ENCODE peak calls at places on chromosomes 13 and 19, in four cellular contexts. S is breast epithelium, N is neural progenitor cell, C is upper lobe of left lung. J is an unnamed sample.

GRCh38 chr13:99151516-99151915 is 49.1 kb upstream of the UBAC2 start:
- DNase-seq in N (no peak), C (no peak), S (no peak), J (no peak)

GRCh38 chr13:85197431-85197830 is 601.8 kb downstream of the SLITRK6 start:
- DNase-seq in C (no peak), S (no peak), N (no peak), J (no peak)

GRCh38 chr19:6023936-6024335 is 46.0 kb upstream of the RANBP3 start:
- DNase-seq in N (no peak), C (no peak), S (no peak), J (no peak)

GRCh38 chr19:13729859-13730258 is 34.5 kb upstream of the MRI1 start:
- DNase-seq in C (no peak), N (no peak), S (no peak), J (no peak)

GRCh38 chr13:26923824-26924605 is 163.4 kb upstream of the GPR12 start:
- DNase-seq in N (no peak), S (no peak), C (no peak), J (no peak)

GRCh38 chr13:28047784-28048388 is 52.5 kb downstream of the FLT3 start:
- DNase-seq in C (no peak), S (no peak), N (no peak), J (no peak)

GRCh38 chr13:90105276-90105675 is 1242.2 kb upstream of the MIR17HG start:
- DNase-seq in N (no peak), C (no peak), S (no peak), J (no peak)

GRCh38 chr19:325937-326565 is 18.5 kb downstream of the MIER2 start:
- DNase-seq in N (no peak), S (no peak), C (peak; percentile 61), J (no peak)

GRCh38 chr13:95660981-95661581 is 15.9 kb upstream of the DNAJC3 start:
- DNase-seq in S (no peak), C (no peak), N (peak; percentile 56), J (no peak)

GRCh38 chr19:58387338-58388174 is 487 bp downstream of the RPS5 start:
- DNase-seq in S (no peak), N (no peak), C (no peak), J (no peak)

GRCh38 chr13:51453308-51453958 is 597 bp upstream of the INTS6 start:
- DNase-seq in C (peak; percentile 96), S (peak; percentile 64), N (peak; percentile 87), J (peak; percentile 89)

GRCh38 chr13:113561417-113562084 is 23.0 kb upstream of the TFDP1 start:
- DNase-seq in C (no peak), N (no peak), S (peak; percentile 34), J (peak; percentile 55)

GRCh38 chr19:20444202-20444885 is 121.2 kb downstream of the ZNF737 start:
- DNase-seq in S (no peak), N (no peak), C (no peak), J (no peak)

GRCh38 chr19:32886241-32886640 is 16.7 kb upstream of the SLC7A9 start:
- DNase-seq in C (no peak), N (no peak), S (no peak), J (no peak)

GRCh38 chr19:33304760-33305647 is 2.7 kb upstream of the CEBPA start:
- DNase-seq in S (peak; percentile 34), N (no peak), C (no peak), J (no peak)

GRCh38 chr13:73816702-73817101 is 317.5 kb downstream of the KLF12 start:
- DNase-seq in N (no peak), S (no peak), C (no peak), J (no peak)

GRCh38 chr13:48125794-48126228 is 30.9 kb upstream of the MED4 start:
- DNase-seq in N (no peak), C (no peak), S (no peak), J (no peak)

GRCh38 chr13:73223372-73223781 is 164.6 kb downstream of the KLF5 start:
- DNase-seq in C (no peak), N (no peak), S (no peak), J (no peak)

GRCh38 chr19:3607398-3608078 is 863 bp upstream of the TBXA2R start:
- DNase-seq in C (no peak), N (peak; percentile 66), S (no peak), J (peak; percentile 63)

GRCh38 chr19:33473644-33474305 is 47.8 kb downstream of the PEPD start:
- DNase-seq in S (no peak), N (no peak), C (no peak), J (no peak)

GRCh38 chr13:80553041-80553440 is 212.1 kb upstream of the SPRY2 start:
- DNase-seq in S (no peak), C (no peak), N (no peak), J (no peak)

GRCh38 chr13:44271031-44271433 is 102.6 kb upstream of the SERP2 start:
- DNase-seq in C (no peak), N (no peak), S (no peak), J (no peak)

GRCh38 chr19:35117791-35118190 is 2.2 kb downstream of the FXYD3 start:
- DNase-seq in C (no peak), N (no peak), S (no peak), J (no peak)

GRCh38 chr19:35118268-35119026 is 2.8 kb downstream of the FXYD3 start:
- DNase-seq in N (no peak), C (peak; percentile 66), S (no peak), J (no peak)

GRCh38 chr19:35115538-35115951 is at the start of gene FXYD3:
- DNase-seq in N (no peak), C (no peak), S (no peak), J (no peak)

GRCh38 chr19:35116085-35116801 is 620 bp downstream of the FXYD3 start:
- DNase-seq in N (no peak), C (no peak), S (peak; percentile 80), J (no peak)

GRCh38 chr19:35117017-35117570 is 1.5 kb downstream of the FXYD3 start:
- DNase-seq in N (no peak), S (no peak), C (no peak), J (no peak)
- H3K4me3 ChIP-seq in N (no peak overlapping the region), S (peak overlapping the region; percentile 60), C (peak overlapping the region; percentile 46), J (peak overlapping the region; percentile 57)

GRCh38 chr19:38701455-38702063 is 42.7 kb downstream of the CAPN12 start:
- DNase-seq in S (no peak), N (no peak), C (no peak), J (no peak)
- H3K4me3 ChIP-seq in S (no peak overlapping the region), N (no peak overlapping the region), C (no peak overlapping the region), J (no peak overlapping the region)

DNA sequence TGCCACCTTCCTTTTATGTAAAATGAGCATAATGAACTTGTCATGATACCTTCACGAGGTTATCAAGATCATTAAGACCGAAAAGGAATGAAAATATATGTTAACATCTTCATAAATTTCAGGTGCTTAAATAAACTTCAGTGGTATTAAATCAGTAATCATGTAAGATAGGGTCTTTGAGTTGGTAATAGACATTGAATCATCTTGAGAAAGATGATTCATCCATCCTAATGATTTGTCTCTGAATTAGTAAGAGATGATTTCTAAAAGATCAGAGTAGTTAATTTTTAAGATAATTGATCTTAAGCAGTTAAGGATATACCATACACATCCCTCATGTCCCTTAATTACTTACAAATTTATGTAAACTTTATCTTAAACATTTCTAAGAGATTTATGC is 52.0 kb downstream of the COG3 start:
- DNase-seq in S (no peak), N (no peak), C (no peak), J (no peak)
- H3K4me3 ChIP-seq in S (no peak overlapping the region), N (no peak overlapping the region), C (no peak overlapping the region), J (no peak overlapping the region)

DNA sequence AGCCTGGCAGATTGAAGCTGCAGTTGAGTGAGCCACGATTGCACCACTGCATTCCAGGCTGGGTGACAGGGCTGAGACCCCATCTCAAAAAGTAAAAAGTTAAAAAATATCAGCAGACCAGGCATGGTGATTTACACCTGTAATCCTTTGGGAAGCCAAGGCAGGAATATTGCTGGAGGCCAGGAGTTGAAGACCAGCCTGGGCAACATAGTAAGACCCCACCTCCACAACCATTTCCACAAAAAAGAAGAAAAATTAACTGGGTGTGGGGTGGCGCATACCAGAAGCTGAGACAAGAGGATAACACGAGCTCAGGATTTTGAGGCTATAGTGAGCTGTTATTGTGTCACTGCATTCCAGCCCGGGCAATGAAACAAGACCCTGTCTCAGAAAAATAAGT is 2.9 kb downstream of the MAG start:
- DNase-seq in C (no peak), S (no peak), N (no peak), J (no peak)
- H3K4me3 ChIP-seq in C (no peak overlapping the region), S (no peak overlapping the region), N (no peak overlapping the region), J (no peak overlapping the region)

DNA sequence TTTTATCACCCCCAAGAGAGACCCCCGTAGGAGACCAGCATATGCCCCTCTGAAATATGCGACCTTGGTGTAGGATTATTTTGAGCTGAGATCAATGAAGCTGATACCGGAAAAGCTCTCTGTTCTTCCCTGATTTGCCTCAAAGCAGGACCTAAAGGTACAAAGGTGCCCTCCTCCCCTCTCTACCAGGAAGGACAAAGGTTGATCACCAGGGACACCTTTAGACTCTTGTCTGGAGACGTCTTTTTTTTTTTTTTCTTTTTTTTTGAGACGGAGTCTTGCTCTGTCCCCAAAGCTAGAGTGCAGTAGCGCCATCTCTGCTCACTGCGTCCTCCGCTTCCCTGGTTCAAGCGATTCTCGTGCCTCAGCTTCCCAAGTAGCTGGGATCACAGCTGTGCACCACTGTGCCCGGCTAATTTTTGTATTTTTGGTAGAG is 792 bp upstream of the PEX11G start:
- DNase-seq in N (peak; percentile 13), C (no peak), S (no peak), J (no peak)
- H3K4me3 ChIP-seq in N (no peak overlapping the region), C (peak overlapping the region; percentile 70), S (peak overlapping the region; percentile 65), J (peak overlapping the region; percentile 71)